ENCODE peak calls at places on chromosomes 4 and X, in six cellular contexts. One of them, this sample, is unnamed.

GRCh38 chr4:11525085-11525484 is 96.4 kb upstream of the HS3ST1 start:
- DNase-seq in breast epithelium: no peak
- DNase-seq in pancreas: no peak
- DNase-seq in WERI-Rb-1: no peak
- DNase-seq in CD8-positive, alpha-beta T cell: no peak
- DNase-seq in GM23338: no peak
- DNase-seq in this sample: no peak

GRCh38 chr4:38123555-38123954 is 163.4 kb downstream of the PTTG2 start:
- DNase-seq in pancreas: no peak
- DNase-seq in GM23338: no peak
- DNase-seq in WERI-Rb-1: no peak
- DNase-seq in breast epithelium: no peak
- DNase-seq in CD8-positive, alpha-beta T cell: no peak
- DNase-seq in this sample: no peak

GRCh38 chrX:46294234-46294633 is 251.0 kb downstream of the ZNF674 start:
- DNase-seq in breast epithelium: no peak
- DNase-seq in GM23338: no peak
- DNase-seq in WERI-Rb-1: no peak
- DNase-seq in CD8-positive, alpha-beta T cell: no peak
- DNase-seq in pancreas: no peak
- DNase-seq in this sample: no peak

GRCh38 chr4:68021185-68021584 is 57.9 kb upstream of the TMPRSS11A start:
- DNase-seq in CD8-positive, alpha-beta T cell: no peak
- DNase-seq in pancreas: no peak
- DNase-seq in breast epithelium: no peak
- DNase-seq in GM23338: no peak
- DNase-seq in WERI-Rb-1: no peak
- DNase-seq in this sample: no peak

GRCh38 chr4:26178874-26179273 is 141.9 kb upstream of the RBPJ start:
- DNase-seq in breast epithelium: no peak
- DNase-seq in CD8-positive, alpha-beta T cell: no peak
- DNase-seq in WERI-Rb-1: no peak
- DNase-seq in pancreas: no peak
- DNase-seq in GM23338: no peak
- DNase-seq in this sample: peak; percentile 65

GRCh38 chr4:7417639-7418038 is 17.1 kb downstream of the PSAPL1 start:
- DNase-seq in breast epithelium: peak; percentile 25
- DNase-seq in WERI-Rb-1: peak; percentile 3
- DNase-seq in CD8-positive, alpha-beta T cell: no peak
- DNase-seq in GM23338: no peak
- DNase-seq in pancreas: no peak
- DNase-seq in this sample: peak; percentile 2

GRCh38 chrX:13994681-13995080 is 35.0 kb downstream of the GEMIN8 start:
- DNase-seq in GM23338: no peak
- DNase-seq in CD8-positive, alpha-beta T cell: no peak
- DNase-seq in WERI-Rb-1: no peak
- DNase-seq in breast epithelium: no peak
- DNase-seq in pancreas: no peak
- DNase-seq in this sample: no peak

GRCh38 chr4:5037553-5038551 is 13.4 kb upstream of the STK32B start:
- DNase-seq in GM23338: no peak
- DNase-seq in pancreas: no peak
- DNase-seq in WERI-Rb-1: no peak
- DNase-seq in CD8-positive, alpha-beta T cell: no peak
- DNase-seq in breast epithelium: no peak
- DNase-seq in this sample: no peak

GRCh38 chrX:72107320-72107719 is 24.4 kb downstream of the RTL5 start:
- DNase-seq in breast epithelium: no peak
- DNase-seq in WERI-Rb-1: no peak
- DNase-seq in pancreas: no peak
- DNase-seq in GM23338: peak; percentile 32
- DNase-seq in CD8-positive, alpha-beta T cell: peak; percentile 24
- DNase-seq in this sample: no peak

GRCh38 chrX:38857736-38858432 is 56.6 kb downstream of the MID1IP1 start:
- DNase-seq in CD8-positive, alpha-beta T cell: no peak
- DNase-seq in GM23338: no peak
- DNase-seq in WERI-Rb-1: no peak
- DNase-seq in pancreas: no peak
- DNase-seq in breast epithelium: no peak
- DNase-seq in this sample: no peak

GRCh38 chr4:23062188-23062587 is 369.5 kb downstream of the GBA3 start:
- DNase-seq in breast epithelium: no peak
- DNase-seq in pancreas: no peak
- DNase-seq in WERI-Rb-1: no peak
- DNase-seq in GM23338: no peak
- DNase-seq in CD8-positive, alpha-beta T cell: no peak
- DNase-seq in this sample: no peak

GRCh38 chrX:14028473-14028872 is 1.2 kb downstream of the GEMIN8 start:
- DNase-seq in GM23338: no peak
- DNase-seq in pancreas: no peak
- DNase-seq in CD8-positive, alpha-beta T cell: no peak
- DNase-seq in WERI-Rb-1: no peak
- DNase-seq in breast epithelium: no peak
- DNase-seq in this sample: no peak

GRCh38 chrX:150482537-150483217 is 85.7 kb upstream of the MTM1 start:
- DNase-seq in CD8-positive, alpha-beta T cell: no peak
- DNase-seq in WERI-Rb-1: no peak
- DNase-seq in pancreas: no peak
- DNase-seq in GM23338: no peak
- DNase-seq in breast epithelium: no peak
- DNase-seq in this sample: no peak

GRCh38 chr4:131411393-131411792 is 1737.7 kb upstream of the PCDH10 start:
- DNase-seq in WERI-Rb-1: no peak
- DNase-seq in CD8-positive, alpha-beta T cell: no peak
- DNase-seq in breast epithelium: no peak
- DNase-seq in pancreas: no peak
- DNase-seq in GM23338: no peak
- DNase-seq in this sample: no peak

GRCh38 chr4:116099596-116099995 is 985.8 kb downstream of the TRAM1L1 start:
- DNase-seq in WERI-Rb-1: no peak
- DNase-seq in GM23338: no peak
- DNase-seq in breast epithelium: no peak
- DNase-seq in pancreas: no peak
- DNase-seq in CD8-positive, alpha-beta T cell: no peak
- DNase-seq in this sample: no peak

GRCh38 chr4:71027611-71028010 is 34.2 kb downstream of the DCK start:
- DNase-seq in WERI-Rb-1: no peak
- DNase-seq in pancreas: no peak
- DNase-seq in GM23338: no peak
- DNase-seq in breast epithelium: no peak
- DNase-seq in CD8-positive, alpha-beta T cell: no peak
- DNase-seq in this sample: no peak

GRCh38 chr4:71029504-71029903 is 36.1 kb downstream of the DCK start:
- DNase-seq in CD8-positive, alpha-beta T cell: no peak
- DNase-seq in pancreas: no peak
- DNase-seq in breast epithelium: no peak
- DNase-seq in WERI-Rb-1: no peak
- DNase-seq in GM23338: peak; percentile 62
- DNase-seq in this sample: no peak

GRCh38 chr4:71025654-71026053 is 32.2 kb downstream of the DCK start:
- DNase-seq in pancreas: no peak
- DNase-seq in WERI-Rb-1: no peak
- DNase-seq in GM23338: no peak
- DNase-seq in breast epithelium: no peak
- DNase-seq in CD8-positive, alpha-beta T cell: no peak
- DNase-seq in this sample: no peak

GRCh38 chr4:71020611-71021010 is 27.2 kb downstream of the DCK start:
- DNase-seq in WERI-Rb-1: no peak
- DNase-seq in breast epithelium: no peak
- DNase-seq in pancreas: no peak
- DNase-seq in CD8-positive, alpha-beta T cell: no peak
- DNase-seq in GM23338: no peak
- DNase-seq in this sample: no peak

GRCh38 chr4:71026086-71026485 is 32.6 kb downstream of the DCK start:
- DNase-seq in CD8-positive, alpha-beta T cell: no peak
- DNase-seq in WERI-Rb-1: no peak
- DNase-seq in breast epithelium: no peak
- DNase-seq in GM23338: no peak
- DNase-seq in pancreas: no peak
- DNase-seq in this sample: no peak
- H3K36me3 ChIP-seq in CD8-positive, alpha-beta T cell: peaks cover 22% of the 10 kb centered on the region
- H3K36me3 ChIP-seq in WERI-Rb-1: peaks cover 53% of the 10 kb centered on the region
- H3K36me3 ChIP-seq in breast epithelium: no peaks in the 10 kb centered on the region
- H3K36me3 ChIP-seq in GM23338: no peaks in the 10 kb centered on the region
- H3K36me3 ChIP-seq in pancreas: no peaks in the 10 kb centered on the region
- H3K36me3 ChIP-seq in this sample: peaks cover 11% of the 10 kb centered on the region

GRCh38 chrX:129318375-129318774 is 204.9 kb downstream of the SMARCA1 start:
- DNase-seq in CD8-positive, alpha-beta T cell: no peak
- DNase-seq in WERI-Rb-1: no peak
- DNase-seq in pancreas: no peak
- DNase-seq in breast epithelium: no peak
- DNase-seq in GM23338: peak; percentile 31
- DNase-seq in this sample: no peak
- H3K27ac ChIP-seq in CD8-positive, alpha-beta T cell: no peak overlapping the region
- H3K27ac ChIP-seq in WERI-Rb-1: no peak overlapping the region
- H3K27ac ChIP-seq in pancreas: no peak overlapping the region
- H3K27ac ChIP-seq in breast epithelium: no peak overlapping the region
- H3K27ac ChIP-seq in GM23338: no peak overlapping the region
- H3K27ac ChIP-seq in this sample: no peak overlapping the region

DNA sequence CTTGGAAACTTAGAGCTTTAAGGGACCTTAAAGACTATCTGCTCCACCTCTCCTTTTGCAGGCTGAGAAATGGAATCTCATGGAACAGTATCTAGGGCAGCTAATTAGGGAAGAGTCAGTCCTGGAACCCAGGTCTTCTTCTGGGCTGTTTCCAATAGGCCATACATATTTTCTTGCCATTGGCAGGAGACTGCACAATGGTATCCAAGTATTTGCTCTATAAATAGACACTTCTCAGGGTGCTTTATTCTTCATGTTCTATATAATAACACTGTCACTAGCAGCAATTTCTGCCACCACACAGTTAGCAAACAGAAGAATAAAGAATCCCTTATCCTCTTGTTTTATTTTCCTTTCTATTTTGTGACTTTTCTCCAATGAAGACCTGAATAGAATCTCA is 291.7 kb downstream of the C4orf33 start:
- DNase-seq in GM23338: no peak
- DNase-seq in CD8-positive, alpha-beta T cell: no peak
- DNase-seq in breast epithelium: no peak
- DNase-seq in WERI-Rb-1: no peak
- DNase-seq in pancreas: no peak
- DNase-seq in this sample: no peak
- H3K4me3 ChIP-seq in GM23338: no peak overlapping the region
- H3K4me3 ChIP-seq in CD8-positive, alpha-beta T cell: no peak overlapping the region
- H3K4me3 ChIP-seq in breast epithelium: no peak overlapping the region
- H3K4me3 ChIP-seq in WERI-Rb-1: no peak overlapping the region
- H3K4me3 ChIP-seq in pancreas: no peak overlapping the region
- H3K4me3 ChIP-seq in this sample: no peak overlapping the region

GRCh38 chrX:73825569-73825968 is 262.6 kb downstream of the CHIC1 start:
- DNase-seq in WERI-Rb-1: no peak
- DNase-seq in breast epithelium: no peak
- DNase-seq in GM23338: no peak
- DNase-seq in pancreas: no peak
- DNase-seq in CD8-positive, alpha-beta T cell: no peak
- DNase-seq in this sample: no peak

GRCh38 chrX:73829890-73830466 is 267.0 kb downstream of the CHIC1 start:
- DNase-seq in pancreas: no peak
- DNase-seq in WERI-Rb-1: no peak
- DNase-seq in breast epithelium: no peak
- DNase-seq in GM23338: no peak
- DNase-seq in CD8-positive, alpha-beta T cell: no peak
- DNase-seq in this sample: no peak

GRCh38 chrX:73828080-73828720 is 265.2 kb downstream of the CHIC1 start:
- DNase-seq in breast epithelium: no peak
- DNase-seq in CD8-positive, alpha-beta T cell: no peak
- DNase-seq in pancreas: no peak
- DNase-seq in WERI-Rb-1: no peak
- DNase-seq in GM23338: no peak
- DNase-seq in this sample: no peak

GRCh38 chrX:73826996-73827395 is 264.0 kb downstream of the CHIC1 start:
- DNase-seq in WERI-Rb-1: no peak
- DNase-seq in CD8-positive, alpha-beta T cell: no peak
- DNase-seq in breast epithelium: no peak
- DNase-seq in pancreas: no peak
- DNase-seq in GM23338: no peak
- DNase-seq in this sample: no peak

GRCh38 chrX:73827406-73827805 is 264.4 kb downstream of the CHIC1 start:
- DNase-seq in pancreas: no peak
- DNase-seq in CD8-positive, alpha-beta T cell: no peak
- DNase-seq in GM23338: no peak
- DNase-seq in WERI-Rb-1: no peak
- DNase-seq in breast epithelium: no peak
- DNase-seq in this sample: no peak
- H3K36me3 ChIP-seq in pancreas: peaks cover 4% of the 10 kb centered on the region
- H3K36me3 ChIP-seq in CD8-positive, alpha-beta T cell: no peaks in the 10 kb centered on the region
- H3K36me3 ChIP-seq in GM23338: no peaks in the 10 kb centered on the region
- H3K36me3 ChIP-seq in WERI-Rb-1: no peaks in the 10 kb centered on the region
- H3K36me3 ChIP-seq in breast epithelium: peaks cover 3% of the 10 kb centered on the region
- H3K36me3 ChIP-seq in this sample: no peaks in the 10 kb centered on the region

GRCh38 chr4:88275516-88275915 is 8.8 kb downstream of the PPM1K start:
- DNase-seq in CD8-positive, alpha-beta T cell: no peak
- DNase-seq in WERI-Rb-1: no peak
- DNase-seq in GM23338: no peak
- DNase-seq in pancreas: no peak
- DNase-seq in breast epithelium: no peak
- DNase-seq in this sample: no peak
- H3K27ac ChIP-seq in CD8-positive, alpha-beta T cell: no peak overlapping the region
- H3K27ac ChIP-seq in WERI-Rb-1: no peak overlapping the region
- H3K27ac ChIP-seq in GM23338: no peak overlapping the region
- H3K27ac ChIP-seq in pancreas: no peak overlapping the region
- H3K27ac ChIP-seq in breast epithelium: no peak overlapping the region
- H3K27ac ChIP-seq in this sample: peak overlapping the region; percentile 51

DNA sequence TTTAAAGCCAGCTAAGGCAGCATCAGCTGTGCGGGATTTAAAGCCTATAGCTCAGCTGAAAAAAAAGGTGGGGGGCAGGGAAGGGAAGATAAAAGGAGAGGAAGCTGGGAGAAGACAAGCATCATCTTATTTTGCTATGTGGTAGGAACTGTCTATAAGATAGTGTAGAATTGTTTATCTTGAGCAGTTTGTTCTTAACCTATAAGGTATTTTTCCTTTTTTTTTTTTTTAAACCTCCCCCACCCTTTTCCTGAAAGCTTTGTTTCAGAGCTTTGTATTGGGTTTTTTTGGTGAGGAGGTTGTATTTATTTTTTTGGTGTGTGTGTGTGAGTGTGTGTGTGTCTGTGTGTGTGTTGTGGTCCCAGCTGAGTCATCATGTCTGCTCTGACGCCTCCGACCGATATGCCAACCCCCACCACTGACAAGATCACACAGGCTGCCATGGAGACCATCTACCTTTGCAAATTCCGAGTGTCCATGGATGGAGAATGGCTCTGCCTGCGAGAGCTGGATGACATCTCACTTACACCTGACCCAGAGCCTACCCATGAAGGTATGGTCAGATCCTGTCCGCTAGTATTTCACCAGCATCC is 531 bp downstream of the RUFY3 start:
- DNase-seq in GM23338: no peak
- DNase-seq in CD8-positive, alpha-beta T cell: peak; percentile 51
- DNase-seq in pancreas: no peak
- DNase-seq in WERI-Rb-1: peak; percentile 38
- DNase-seq in breast epithelium: no peak
- DNase-seq in this sample: no peak
- H3K4me3 ChIP-seq in GM23338: no peak overlapping the region
- H3K4me3 ChIP-seq in CD8-positive, alpha-beta T cell: no peak overlapping the region
- H3K4me3 ChIP-seq in pancreas: peak overlapping the region; percentile 15
- H3K4me3 ChIP-seq in WERI-Rb-1: peak overlapping the region; percentile 38
- H3K4me3 ChIP-seq in breast epithelium: peak overlapping the region; percentile 47
- H3K4me3 ChIP-seq in this sample: peak overlapping the region; percentile 64